ENCODE peak calls at places on chromosomes 2 and 18, in six cellular contexts. C, Z, A, G, Q and R are unnamed samples.

GRCh38 chr2:45747363-45747762 is 95.9 kb downstream of the PRKCE start:
- DNase-seq in C (no peak), Z (no peak), A (no peak), G (no peak), Q (no peak), R (no peak)

GRCh38 chr2:230754200-230754599 is 41.6 kb downstream of the CAB39 start:
- DNase-seq in C (no peak), Z (no peak), A (no peak), G (no peak), Q (no peak), R (no peak)

GRCh38 chr18:9482790-9483189 is 7.5 kb downstream of the RALBP1 start:
- DNase-seq in C (no peak), Z (no peak), A (no peak), G (no peak), Q (no peak), R (no peak)

GRCh38 chr18:8702668-8703067 is 2.7 kb upstream of the MTCL1 start:
- DNase-seq in C (no peak), Z (no peak), A (no peak), G (no peak), Q (no peak), R (no peak)

GRCh38 chr18:12862467-12862866 is 21.6 kb downstream of the PTPN2 start:
- DNase-seq in C (peak), Z (no peak), A (peak), G (no peak), Q (no peak), R (no peak)

GRCh38 chr18:79507076-79507545 is 111.4 kb downstream of the NFATC1 start:
- DNase-seq in C (no peak), Z (no peak), A (no peak), G (no peak), Q (no peak), R (no peak)

GRCh38 chr18:39863916-39864315 is 2091.1 kb upstream of the PIK3C3 start:
- DNase-seq in C (no peak), Z (no peak), A (no peak), G (no peak), Q (no peak), R (no peak)

GRCh38 chr2:101295895-101296294 is 12.6 kb downstream of the RNF149 start:
- DNase-seq in C (no peak), Z (no peak), A (no peak), G (no peak), Q (no peak), R (no peak)